ENCODE peak calls at places on chromosomes 16 and 17, in ten cellular contexts. One of them, this sample, is unnamed.

GRCh38 chr17:973053-973452 is 6.5 kb downstream of the NXN start:
- DNase-seq in amniotic stem cell: no peak
- DNase-seq in uterus: no peak
- DNase-seq in WERI-Rb-1: no peak
- DNase-seq in neural crest cell: no peak
- DNase-seq in right cardiac atrium: no peak
- DNase-seq in CD8-positive, alpha-beta T cell: no peak
- DNase-seq in SK-N-DZ: no peak
- DNase-seq in transverse colon: no peak
- DNase-seq in NCI-H1105 treated with DMSO at 0.1 percent for 48 hours: no peak
- DNase-seq in this sample: no peak

GRCh38 chr17:61139219-61139618 is 260.4 kb upstream of the TBX2 start:
- DNase-seq in amniotic stem cell: no peak
- DNase-seq in neural crest cell: no peak
- DNase-seq in uterus: no peak
- DNase-seq in transverse colon: peak; percentile 45
- DNase-seq in right cardiac atrium: no peak
- DNase-seq in NCI-H1105 treated with DMSO at 0.1 percent for 48 hours: no peak
- DNase-seq in CD8-positive, alpha-beta T cell: peak; percentile 19
- DNase-seq in WERI-Rb-1: no peak
- DNase-seq in SK-N-DZ: no peak
- DNase-seq in this sample: peak; percentile 69

GRCh38 chr16:27377666-27378485 is 24.1 kb upstream of the IL21R start:
- DNase-seq in NCI-H1105 treated with DMSO at 0.1 percent for 48 hours: no peak
- DNase-seq in amniotic stem cell: no peak
- DNase-seq in transverse colon: no peak
- DNase-seq in WERI-Rb-1: no peak
- DNase-seq in uterus: no peak
- DNase-seq in right cardiac atrium: no peak
- DNase-seq in SK-N-DZ: no peak
- DNase-seq in neural crest cell: no peak
- DNase-seq in CD8-positive, alpha-beta T cell: no peak
- DNase-seq in this sample: peak; percentile 47

GRCh38 chr16:85472514-85472913 is 140.6 kb upstream of the GSE1 start:
- DNase-seq in right cardiac atrium: no peak
- DNase-seq in neural crest cell: no peak
- DNase-seq in SK-N-DZ: no peak
- DNase-seq in amniotic stem cell: no peak
- DNase-seq in NCI-H1105 treated with DMSO at 0.1 percent for 48 hours: no peak
- DNase-seq in CD8-positive, alpha-beta T cell: no peak
- DNase-seq in transverse colon: no peak
- DNase-seq in uterus: no peak
- DNase-seq in WERI-Rb-1: no peak
- DNase-seq in this sample: no peak

GRCh38 chr16:31868701-31869167 is 4.9 kb upstream of the ZNF267 start:
- DNase-seq in SK-N-DZ: peak; percentile 72
- DNase-seq in uterus: peak; percentile 76
- DNase-seq in CD8-positive, alpha-beta T cell: peak; percentile 60
- DNase-seq in right cardiac atrium: peak; percentile 85
- DNase-seq in amniotic stem cell: peak; percentile 77
- DNase-seq in NCI-H1105 treated with DMSO at 0.1 percent for 48 hours: peak; percentile 59
- DNase-seq in transverse colon: peak; percentile 87
- DNase-seq in neural crest cell: peak; percentile 86
- DNase-seq in WERI-Rb-1: peak; percentile 73
- DNase-seq in this sample: peak; percentile 55

GRCh38 chr16:65044861-65045260 is 77.0 kb downstream of the CDH11 start:
- DNase-seq in SK-N-DZ: no peak
- DNase-seq in transverse colon: no peak
- DNase-seq in neural crest cell: no peak
- DNase-seq in WERI-Rb-1: no peak
- DNase-seq in amniotic stem cell: peak; percentile 31
- DNase-seq in NCI-H1105 treated with DMSO at 0.1 percent for 48 hours: no peak
- DNase-seq in uterus: no peak
- DNase-seq in CD8-positive, alpha-beta T cell: no peak
- DNase-seq in right cardiac atrium: no peak
- DNase-seq in this sample: no peak

GRCh38 chr17:57861737-57862409 is 12.0 kb upstream of the MRPS23 start:
- DNase-seq in SK-N-DZ: no peak
- DNase-seq in NCI-H1105 treated with DMSO at 0.1 percent for 48 hours: no peak
- DNase-seq in WERI-Rb-1: peak; percentile 7
- DNase-seq in transverse colon: peak; percentile 66
- DNase-seq in CD8-positive, alpha-beta T cell: no peak
- DNase-seq in uterus: peak; percentile 71
- DNase-seq in amniotic stem cell: no peak
- DNase-seq in neural crest cell: no peak
- DNase-seq in right cardiac atrium: peak; percentile 89
- DNase-seq in this sample: peak; percentile 42

GRCh38 chr17:31564883-31565297 is 173.4 kb downstream of the RAB11FIP4 start:
- DNase-seq in CD8-positive, alpha-beta T cell: no peak
- DNase-seq in right cardiac atrium: no peak
- DNase-seq in NCI-H1105 treated with DMSO at 0.1 percent for 48 hours: no peak
- DNase-seq in SK-N-DZ: no peak
- DNase-seq in uterus: peak; percentile 45
- DNase-seq in amniotic stem cell: no peak
- DNase-seq in transverse colon: no peak
- DNase-seq in neural crest cell: no peak
- DNase-seq in WERI-Rb-1: no peak
- DNase-seq in this sample: no peak

GRCh38 chr17:51119415-51120356 is 982 bp downstream of the SPAG9 start:
- DNase-seq in neural crest cell: peak; percentile 29
- DNase-seq in right cardiac atrium: peak; percentile 77
- DNase-seq in SK-N-DZ: peak; percentile 57
- DNase-seq in WERI-Rb-1: peak; percentile 59
- DNase-seq in NCI-H1105 treated with DMSO at 0.1 percent for 48 hours: no peak
- DNase-seq in CD8-positive, alpha-beta T cell: peak; percentile 2
- DNase-seq in uterus: peak; percentile 46
- DNase-seq in transverse colon: peak; percentile 54
- DNase-seq in amniotic stem cell: peak; percentile 54
- DNase-seq in this sample: peak; percentile 62

GRCh38 chr17:29143894-29144293 is 36.3 kb downstream of the MYO18A start:
- DNase-seq in transverse colon: no peak
- DNase-seq in right cardiac atrium: no peak
- DNase-seq in SK-N-DZ: peak; percentile 92
- DNase-seq in NCI-H1105 treated with DMSO at 0.1 percent for 48 hours: no peak
- DNase-seq in uterus: no peak
- DNase-seq in WERI-Rb-1: peak; percentile 90
- DNase-seq in neural crest cell: peak; percentile 32
- DNase-seq in amniotic stem cell: no peak
- DNase-seq in CD8-positive, alpha-beta T cell: no peak
- DNase-seq in this sample: no peak

GRCh38 chr16:87739801-87740200 is 26.0 kb downstream of the KLHDC4 start:
- DNase-seq in NCI-H1105 treated with DMSO at 0.1 percent for 48 hours: no peak
- DNase-seq in transverse colon: no peak
- DNase-seq in amniotic stem cell: no peak
- DNase-seq in right cardiac atrium: no peak
- DNase-seq in neural crest cell: no peak
- DNase-seq in SK-N-DZ: no peak
- DNase-seq in CD8-positive, alpha-beta T cell: no peak
- DNase-seq in uterus: no peak
- DNase-seq in WERI-Rb-1: no peak
- DNase-seq in this sample: no peak

GRCh38 chr16:28003021-28003865 is 60.3 kb downstream of the GSG1L start:
- DNase-seq in amniotic stem cell: no peak
- DNase-seq in NCI-H1105 treated with DMSO at 0.1 percent for 48 hours: no peak
- DNase-seq in CD8-positive, alpha-beta T cell: no peak
- DNase-seq in transverse colon: no peak
- DNase-seq in neural crest cell: no peak
- DNase-seq in uterus: no peak
- DNase-seq in right cardiac atrium: no peak
- DNase-seq in SK-N-DZ: no peak
- DNase-seq in WERI-Rb-1: no peak
- DNase-seq in this sample: no peak

GRCh38 chr17:39715375-39716072 is 14.8 kb downstream of the MIEN1 start:
- DNase-seq in uterus: no peak
- DNase-seq in right cardiac atrium: no peak
- DNase-seq in NCI-H1105 treated with DMSO at 0.1 percent for 48 hours: no peak
- DNase-seq in SK-N-DZ: no peak
- DNase-seq in neural crest cell: no peak
- DNase-seq in amniotic stem cell: no peak
- DNase-seq in CD8-positive, alpha-beta T cell: no peak
- DNase-seq in WERI-Rb-1: no peak
- DNase-seq in transverse colon: no peak
- DNase-seq in this sample: no peak

GRCh38 chr17:39867891-39868553 is at the start of gene ZPBP2:
- DNase-seq in amniotic stem cell: no peak
- DNase-seq in SK-N-DZ: no peak
- DNase-seq in transverse colon: peak; percentile 15
- DNase-seq in NCI-H1105 treated with DMSO at 0.1 percent for 48 hours: no peak
- DNase-seq in uterus: no peak
- DNase-seq in WERI-Rb-1: no peak
- DNase-seq in CD8-positive, alpha-beta T cell: no peak
- DNase-seq in neural crest cell: no peak
- DNase-seq in right cardiac atrium: no peak
- DNase-seq in this sample: no peak

GRCh38 chr17:7940034-7940433 is 8.0 kb downstream of the CNTROB start:
- DNase-seq in NCI-H1105 treated with DMSO at 0.1 percent for 48 hours: no peak
- DNase-seq in uterus: no peak
- DNase-seq in WERI-Rb-1: no peak
- DNase-seq in CD8-positive, alpha-beta T cell: no peak
- DNase-seq in right cardiac atrium: no peak
- DNase-seq in amniotic stem cell: no peak
- DNase-seq in transverse colon: no peak
- DNase-seq in SK-N-DZ: no peak
- DNase-seq in neural crest cell: no peak
- DNase-seq in this sample: no peak

GRCh38 chr16:3180445-3180878 is 7.5 kb upstream of the OR1F1 start:
- DNase-seq in amniotic stem cell: no peak
- DNase-seq in right cardiac atrium: no peak
- DNase-seq in transverse colon: no peak
- DNase-seq in CD8-positive, alpha-beta T cell: no peak
- DNase-seq in SK-N-DZ: no peak
- DNase-seq in WERI-Rb-1: no peak
- DNase-seq in NCI-H1105 treated with DMSO at 0.1 percent for 48 hours: no peak
- DNase-seq in neural crest cell: no peak
- DNase-seq in uterus: no peak
- DNase-seq in this sample: no peak